ENCODE peak calls at places on chromosomes 4 and X, in five cellular contexts. E, A, C, B and I are unnamed samples.

GRCh38 chrX:54208531-54208930 is 25.5 kb upstream of the FAM120C start:
- DNase-seq in C (no peak), B (no peak), A (no peak), E (peak), I (peak)

GRCh38 chr4:1842993-1843448 is 12.9 kb downstream of the LETM1 start:
- DNase-seq in C (no peak), B (no peak), E (peak), A (no peak), I (peak)

GRCh38 chr4:147683172-147683571 is 791 bp downstream of the PRMT9 start:
- DNase-seq in B (peak), A (no peak), C (no peak), E (no peak), I (no peak)

GRCh38 chr4:48024522-48024921 is 8.0 kb downstream of the NIPAL1 start:
- DNase-seq in A (no peak), E (no peak), C (no peak), B (no peak), I (no peak)

GRCh38 chrX:42934020-42934701 is 156.2 kb upstream of the PPP1R2C start:
- DNase-seq in C (no peak), E (no peak), B (no peak), A (no peak), I (no peak)

GRCh38 chr4:167290684-167291083 is 56.4 kb upstream of the SPOCK3 start:
- DNase-seq in E (no peak), B (no peak), C (no peak), A (no peak), I (no peak)

GRCh38 chr4:119570401-119570800 is 58.2 kb downstream of the PDE5A start:
- DNase-seq in B (no peak), E (peak), C (no peak), A (no peak), I (peak)

GRCh38 chr4:146943691-146944375 is 1.8 kb downstream of the TTC29 start:
- DNase-seq in C (no peak), E (no peak), B (no peak), A (no peak), I (no peak)

GRCh38 chr4:123412700-123413512 is 16.3 kb downstream of the SPRY1 start:
- DNase-seq in C (no peak), A (no peak), E (peak), B (no peak), I (no peak)

GRCh38 chr4:7371122-7371941 is 63.4 kb downstream of the PSAPL1 start:
- DNase-seq in E (peak), C (no peak), B (no peak), A (no peak), I (no peak)